ENCODE peak calls at places on chromosomes 13 and 19, in ten cellular contexts. I is astrocyte of the spinal cord; S is astrocyte of the cerebellum; X is left ventricle myocardium inferior; Q is cardiac fibroblast; L is mammary epithelial cell; N is CD4-positive, CD25-positive, alpha-beta regulatory T cell; P is AG10803; J is GM12865; G is naive thymus-derived CD4-positive, alpha-beta T cell. T is an unnamed sample.

GRCh38 chr19:1177322-1178114 is 3.5 kb upstream of the SBNO2 start:
- DNase-seq in I (peak; percentile 93), S (peak; percentile 88), X (no peak), Q (peak; percentile 98), L (peak; percentile 98), N (no peak), P (peak; percentile 98), J (no peak), G (no peak), T (peak; percentile 94)

GRCh38 chr19:41926028-41926860 is 2.0 kb downstream of the ERFL start:
- DNase-seq in I (no peak), S (no peak), X (no peak), Q (no peak), L (no peak), N (no peak), P (no peak), J (no peak), G (no peak), T (no peak)

GRCh38 chr13:67878376-67878775 is 648.2 kb upstream of the PCDH9 start:
- DNase-seq in I (no peak), S (no peak), X (no peak), Q (no peak), L (no peak), N (no peak), P (no peak), J (no peak), G (no peak), T (no peak)

GRCh38 chr13:102868366-102868936 is 22.6 kb downstream of the ERCC5 start:
- DNase-seq in I (no peak), S (no peak), X (no peak), Q (peak; percentile 37), L (no peak), N (no peak), P (peak; percentile 28), J (no peak), G (no peak), T (no peak)

GRCh38 chr19:38273499-38273898 is 9.1 kb downstream of the SPINT2 start:
- DNase-seq in I (no peak), S (no peak), X (no peak), Q (no peak), L (no peak), N (no peak), P (no peak), J (no peak), G (no peak), T (no peak)

GRCh38 chr19:28539759-28540158 is 673.2 kb downstream of the UQCRFS1 start:
- DNase-seq in I (no peak), S (no peak), X (no peak), Q (no peak), L (no peak), N (no peak), P (no peak), J (no peak), G (no peak), T (no peak)

GRCh38 chr13:33322474-33322827 is 36.9 kb upstream of the STARD13 start:
- DNase-seq in I (peak; percentile 24), S (no peak), X (peak; percentile 23), Q (peak; percentile 94), L (no peak), N (no peak), P (peak; percentile 85), J (no peak), G (no peak), T (no peak)

GRCh38 chr19:5719274-5719960 is 529 bp downstream of the LONP1 start:
- DNase-seq in I (no peak), S (no peak), X (no peak), Q (peak; percentile 26), L (peak; percentile 33), N (peak; percentile 36), P (peak; percentile 35), J (peak; percentile 36), G (no peak), T (no peak)

DNA sequence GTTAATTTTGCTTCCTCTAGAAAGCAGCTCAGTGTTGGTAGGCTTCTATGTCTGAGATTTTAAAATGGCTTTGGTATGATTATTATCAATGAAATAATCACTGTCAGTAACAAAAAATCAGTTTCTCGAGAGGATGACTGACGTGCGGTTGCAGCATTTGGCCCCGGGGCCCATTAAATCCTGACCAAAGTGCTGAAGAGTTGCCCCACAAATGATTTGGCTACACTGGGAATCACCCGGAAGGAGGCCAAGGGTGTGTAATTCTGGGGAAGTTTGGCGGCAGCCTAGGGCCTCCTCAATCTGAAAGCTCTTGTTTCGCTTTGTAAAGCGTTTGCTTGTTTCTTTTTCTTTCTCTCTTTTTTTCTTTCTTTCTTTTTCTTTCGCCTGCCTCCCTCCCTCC is 32.5 kb upstream of the URI1 start:
- DNase-seq in I (no peak), S (no peak), X (no peak), Q (no peak), L (no peak), N (no peak), P (peak; percentile 4), J (no peak), G (no peak), T (peak; percentile 69)
- H3K4me3 ChIP-seq in I (no peak overlapping the region), S (no peak overlapping the region), X (no peak overlapping the region), Q (no peak overlapping the region), L (no peak overlapping the region), N (no peak overlapping the region), P (no peak overlapping the region), J (no peak overlapping the region), G (no peak overlapping the region), T (no peak overlapping the region)

GRCh38 chr19:34960103-34960805 is 3.8 kb downstream of the ZNF792 start:
- DNase-seq in I (peak; percentile 89), S (peak; percentile 90), X (no peak), Q (peak; percentile 73), L (peak; percentile 17), N (no peak), P (peak; percentile 75), J (no peak), G (no peak), T (no peak)

GRCh38 chr19:34961775-34962174 is 2.3 kb downstream of the ZNF792 start:
- DNase-seq in I (no peak), S (no peak), X (no peak), Q (no peak), L (no peak), N (no peak), P (no peak), J (no peak), G (no peak), T (no peak)

GRCh38 chr19:34962281-34962944 is 1.6 kb downstream of the ZNF792 start:
- DNase-seq in I (no peak), S (no peak), X (no peak), Q (no peak), L (no peak), N (peak; percentile 81), P (no peak), J (no peak), G (peak; percentile 42), T (no peak)

GRCh38 chr19:34962945-34963530 is 991 bp downstream of the ZNF792 start:
- DNase-seq in I (peak; percentile 35), S (no peak), X (no peak), Q (peak; percentile 32), L (peak; percentile 6), N (peak; percentile 23), P (no peak), J (no peak), G (no peak), T (no peak)

DNA sequence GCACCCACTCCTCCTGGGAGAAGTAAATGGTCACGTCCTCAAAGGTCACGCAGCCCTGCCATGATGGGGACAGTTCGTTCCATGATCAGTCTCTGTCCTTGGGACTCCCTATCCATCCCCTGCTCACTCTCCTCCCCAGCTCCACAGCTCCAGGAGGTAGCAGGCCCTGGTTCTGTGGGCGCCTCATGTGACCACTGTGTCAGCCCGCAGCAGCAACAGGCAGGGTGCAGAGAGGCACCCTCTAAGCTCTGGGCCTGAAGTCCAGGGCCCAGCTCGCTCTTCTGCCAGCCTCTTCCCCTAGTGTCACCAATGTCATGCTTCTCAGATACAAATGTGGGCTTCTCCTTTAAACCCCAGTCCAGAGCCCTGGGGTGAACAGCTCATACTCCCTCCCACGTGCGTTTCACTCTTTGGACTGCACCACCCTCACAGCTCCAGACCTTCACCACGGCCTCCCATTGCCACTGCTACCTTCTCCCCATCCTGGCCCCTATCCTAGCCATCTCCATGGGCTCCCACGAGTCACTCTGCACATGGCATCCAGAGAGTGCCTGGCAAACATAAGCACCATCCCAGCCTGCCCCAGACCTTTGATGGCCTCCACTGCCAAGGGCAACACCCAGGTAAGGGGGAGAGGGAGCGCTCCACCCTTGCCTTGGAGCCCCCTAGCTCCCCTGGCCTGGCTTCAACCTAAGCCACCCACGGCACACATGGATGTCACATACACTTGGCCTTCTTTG is 2.9 kb downstream of the ZNF792 start:
- DNase-seq in I (no peak), S (no peak), X (no peak), Q (no peak), L (no peak), N (no peak), P (no peak), J (no peak), G (no peak), T (no peak)
- H3K4me3 ChIP-seq in I (no peak overlapping the region), S (no peak overlapping the region), X (no peak overlapping the region), Q (peak overlapping the region; percentile 14), L (no peak overlapping the region), N (peak overlapping the region; percentile 94), P (no peak overlapping the region), J (no peak overlapping the region), G (peak overlapping the region; percentile 74), T (no peak overlapping the region)

DNA sequence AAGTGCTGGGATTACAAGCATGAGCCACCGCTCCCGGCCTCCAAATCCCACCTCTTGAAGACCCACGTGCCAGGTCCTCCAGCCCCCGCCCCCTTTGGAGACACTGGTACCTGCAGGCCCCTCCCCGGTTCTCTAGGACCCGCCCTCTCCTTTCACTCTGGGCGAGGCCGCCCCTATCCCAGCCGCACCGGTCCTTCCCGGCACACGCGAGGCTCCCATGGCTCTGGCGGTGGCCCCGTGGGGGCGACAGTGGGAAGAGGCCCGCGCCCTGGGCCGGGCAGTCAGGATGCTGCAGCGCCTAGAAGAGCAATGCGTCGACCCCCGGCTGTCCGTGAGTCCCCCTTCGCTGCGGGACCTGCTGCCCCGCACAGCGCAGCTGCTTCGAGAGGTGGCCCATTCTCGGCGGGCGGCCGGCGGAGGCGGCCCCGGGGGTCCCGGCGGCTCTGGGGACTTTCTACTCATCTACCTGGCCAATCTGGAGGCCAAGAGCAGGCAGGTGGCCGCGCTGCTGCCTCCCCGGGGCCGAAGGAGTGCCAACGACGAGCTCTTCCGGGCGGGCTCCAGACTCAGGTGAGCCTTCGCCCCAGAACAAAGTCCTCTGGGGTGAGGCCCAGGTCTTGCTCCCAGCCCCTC is at the start of gene CBLC:
- DNase-seq in I (no peak), S (no peak), X (no peak), Q (no peak), L (peak; percentile 94), N (no peak), P (no peak), J (no peak), G (no peak), T (no peak)
- H3K4me3 ChIP-seq in I (no peak within 1 kb of the TSS), S (no peak within 1 kb of the TSS), X (no peak within 1 kb of the TSS), Q (no peak within 1 kb of the TSS), L (peak within 1 kb of the TSS; percentile 97), N (no peak within 1 kb of the TSS), P (no peak within 1 kb of the TSS), J (no peak within 1 kb of the TSS), G (no peak within 1 kb of the TSS), T (no peak within 1 kb of the TSS)

GRCh38 chr19:10317045-10317856 is 1.4 kb upstream of the FDX2 start:
- DNase-seq in I (no peak), S (no peak), X (no peak), Q (no peak), L (no peak), N (no peak), P (no peak), J (no peak), G (no peak), T (no peak)

GRCh38 chr19:10315335-10316214 is at the start of gene FDX2:
- DNase-seq in I (peak; percentile 77), S (peak; percentile 45), X (peak; percentile 90), Q (peak; percentile 84), L (peak; percentile 80), N (peak; percentile 86), P (peak; percentile 72), J (peak; percentile 91), G (peak; percentile 86), T (peak; percentile 91)

GRCh38 chr19:10318807-10319426 is 3.1 kb upstream of the FDX2 start:
- DNase-seq in I (no peak), S (no peak), X (no peak), Q (no peak), L (no peak), N (no peak), P (no peak), J (no peak), G (no peak), T (no peak)

GRCh38 chr19:10317857-10318462 is 2.1 kb upstream of the FDX2 start:
- DNase-seq in I (no peak), S (no peak), X (no peak), Q (no peak), L (no peak), N (no peak), P (no peak), J (no peak), G (no peak), T (no peak)

DNA sequence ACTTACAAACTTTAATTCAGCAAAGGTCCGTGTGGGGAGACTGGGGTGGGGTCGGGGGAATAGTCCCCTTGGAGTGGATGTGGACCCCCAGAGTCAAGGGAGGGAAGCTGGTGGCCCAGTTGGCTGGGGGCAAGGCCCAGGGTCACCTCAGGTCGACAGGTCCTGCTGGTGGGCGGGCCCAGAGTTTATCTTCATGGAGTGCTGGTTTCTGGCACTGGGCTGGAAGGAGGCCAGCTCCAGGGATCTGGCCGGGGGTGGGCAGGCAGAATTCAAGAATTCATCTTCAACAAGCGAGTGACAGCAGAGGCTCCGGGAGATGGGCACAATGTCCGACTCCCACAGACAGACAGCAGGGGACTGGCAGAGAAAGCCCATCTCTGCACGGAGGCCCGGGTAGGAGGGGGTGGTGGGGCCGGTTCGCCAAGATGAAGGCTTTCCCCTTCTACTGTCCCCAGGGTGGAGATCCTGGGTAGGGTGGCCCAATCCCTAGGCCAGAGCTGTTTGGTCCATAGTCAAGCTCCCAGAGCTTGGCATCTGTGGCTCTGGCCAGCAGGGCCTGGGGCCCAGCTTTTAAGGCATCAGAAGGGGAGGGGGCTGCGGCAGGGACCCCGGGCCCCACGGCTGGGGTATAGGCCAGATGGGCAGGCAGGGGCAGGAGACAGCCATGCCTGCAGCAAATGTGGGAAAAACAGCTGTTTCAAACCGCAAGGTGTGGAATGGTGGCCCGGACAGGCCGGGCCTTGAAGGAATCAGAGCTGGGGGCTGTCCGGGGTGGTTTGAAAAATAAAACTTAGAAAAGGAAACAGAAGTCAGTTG is 622 bp upstream of the FDX2 start:
- DNase-seq in I (no peak), S (no peak), X (no peak), Q (no peak), L (no peak), N (no peak), P (no peak), J (no peak), G (no peak), T (no peak)
- H3K4me3 ChIP-seq in I (peak overlapping the region; percentile 82), S (peak overlapping the region; percentile 81), X (peak overlapping the region; percentile 99), Q (no peak overlapping the region), L (no peak overlapping the region), N (no peak overlapping the region), P (no peak overlapping the region), J (no peak overlapping the region), G (peak overlapping the region; percentile 86), T (peak overlapping the region; percentile 75)

T was measured in MG63.